ENCODE peak calls at places on chromosomes 3 and 15, in four cellular contexts. Y, S, L and I are unnamed samples.

GRCh38 chr15:93028632-93029612 is 60.1 kb downstream of the RGMA start:
- DNase-seq in S (peak), L (no peak), Y (no peak), I (no peak)

GRCh38 chr3:17013571-17013970 is 128.8 kb downstream of the PLCL2 start:
- DNase-seq in L (no peak), Y (no peak), S (no peak), I (no peak)

GRCh38 chr15:83108266-83109219 is 1.1 kb downstream of the TM6SF1 start:
- DNase-seq in L (no peak), S (peak), Y (no peak), I (no peak)

GRCh38 chr3:72316501-72317279 is 531.6 kb downstream of the SHQ1 start:
- DNase-seq in Y (no peak), S (no peak), L (no peak), I (no peak)

GRCh38 chr3:94036909-94037507 is 8.6 kb upstream of the STX19 start:
- DNase-seq in Y (peak), S (peak), L (peak), I (peak)

GRCh38 chr3:103295974-103296570 is 861.3 kb downstream of the ZPLD1 start:
- DNase-seq in S (peak), L (no peak), Y (no peak), I (peak)

GRCh38 chr15:59687831-59688230 is 1.3 kb downstream of the BNIP2 start:
- DNase-seq in Y (no peak), L (no peak), S (peak), I (peak)

GRCh38 chr3:126469479-126469878 is 6.2 kb downstream of the ZXDC start:
- DNase-seq in S (no peak), Y (no peak), L (no peak), I (no peak)

GRCh38 chr15:75713338-75713895 is 769 bp upstream of the CSPG4 start:
- DNase-seq in S (peak), Y (no peak), L (no peak), I (no peak)

GRCh38 chr3:73759290-73759689 is 134.5 kb upstream of the PDZRN3 start:
- DNase-seq in S (no peak), L (no peak), Y (no peak), I (no peak)

GRCh38 chr15:34039506-34040123 is 611 bp upstream of the AVEN start:
- DNase-seq in S (peak), L (no peak), Y (no peak), I (no peak)

GRCh38 chr3:65400893-65401292 is 637.8 kb downstream of the MAGI1 start:
- DNase-seq in Y (no peak), L (no peak), S (no peak), I (no peak)

GRCh38 chr15:41507820-41508290 is 5.8 kb downstream of the LTK start:
- DNase-seq in Y (no peak), S (no peak), L (no peak), I (no peak)

GRCh38 chr3:183033746-183034145 is 53.4 kb upstream of the DCUN1D1 start:
- DNase-seq in Y (no peak), L (no peak), S (peak), I (no peak)

GRCh38 chr3:194555175-194556062 is 68.6 kb upstream of the ATP13A3 start:
- DNase-seq in Y (no peak), S (no peak), L (no peak), I (no peak)

GRCh38 chr15:76991741-76992645 is 2.9 kb upstream of the PSTPIP1 start:
- DNase-seq in Y (no peak), S (no peak), L (no peak), I (no peak)

GRCh38 chr3:178960191-178960590 is 111.4 kb downstream of the ZMAT3 start:
- DNase-seq in Y (no peak), L (no peak), S (peak), I (no peak)

GRCh38 chr3:150407051-150407817 is 864 bp upstream of the TSC22D2 start:
- DNase-seq in S (peak), L (no peak), Y (no peak), I (no peak)

GRCh38 chr3:58202917-58203360 is 7.8 kb downstream of the DNASE1L3 start:
- DNase-seq in L (no peak), S (no peak), Y (no peak), I (no peak)

GRCh38 chr15:75653347-75653913 is 5.7 kb downstream of the SNX33 start:
- DNase-seq in Y (no peak), L (no peak), S (no peak), I (no peak)

GRCh38 chr3:143362115-143362992 is 242.8 kb downstream of the CHST2 start:
- DNase-seq in Y (no peak), S (no peak), L (no peak), I (no peak)

GRCh38 chr15:78093242-78094020 is 1.1 kb downstream of the SH2D7 start:
- DNase-seq in Y (no peak), S (peak), L (no peak), I (no peak)

GRCh38 chr3:194512895-194513601 is 26.2 kb upstream of the ATP13A3 start:
- DNase-seq in Y (no peak), L (no peak), S (no peak), I (peak)

GRCh38 chr15:82680200-82681102 is 29.2 kb downstream of the AP3B2 start:
- DNase-seq in S (no peak), L (peak), Y (peak), I (no peak)

GRCh38 chr3:58102976-58103447 is 94.8 kb downstream of the FLNB start:
- DNase-seq in S (no peak), Y (no peak), L (no peak), I (peak)

DNA sequence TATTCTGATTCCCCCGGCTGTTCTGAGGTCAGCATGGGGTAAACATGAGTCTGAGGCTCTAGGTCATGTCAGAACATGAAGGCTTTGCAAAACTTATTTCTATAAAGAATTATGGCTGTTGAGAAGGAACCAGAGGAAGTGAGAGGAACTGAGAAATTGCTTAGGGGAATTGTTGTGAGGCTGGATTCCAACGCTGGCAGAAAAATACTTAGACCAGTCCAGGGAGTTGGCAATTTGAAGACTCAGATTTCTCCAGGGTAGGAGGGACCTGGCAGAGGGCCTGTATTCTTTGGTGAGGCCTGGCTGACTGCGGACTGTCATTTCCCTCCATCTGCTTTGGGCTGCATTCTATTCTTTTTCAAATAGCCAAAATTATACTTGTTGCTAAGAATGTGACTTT is 155.5 kb downstream of the PLD1 start:
- DNase-seq in S (peak), Y (no peak), L (no peak), I (no peak)
- TF ChIP-seq RAD21 in S (no peak), Y (no peak), L (no peak), I (no peak)

GRCh38 chr3:35295875-35296274 is 343.4 kb upstream of the ARPP21 start:
- DNase-seq in Y (no peak), S (no peak), L (no peak), I (no peak)
- TF ChIP-seq MAZ in Y (no peak), S (no peak), L (no peak), I (no peak)

DNA sequence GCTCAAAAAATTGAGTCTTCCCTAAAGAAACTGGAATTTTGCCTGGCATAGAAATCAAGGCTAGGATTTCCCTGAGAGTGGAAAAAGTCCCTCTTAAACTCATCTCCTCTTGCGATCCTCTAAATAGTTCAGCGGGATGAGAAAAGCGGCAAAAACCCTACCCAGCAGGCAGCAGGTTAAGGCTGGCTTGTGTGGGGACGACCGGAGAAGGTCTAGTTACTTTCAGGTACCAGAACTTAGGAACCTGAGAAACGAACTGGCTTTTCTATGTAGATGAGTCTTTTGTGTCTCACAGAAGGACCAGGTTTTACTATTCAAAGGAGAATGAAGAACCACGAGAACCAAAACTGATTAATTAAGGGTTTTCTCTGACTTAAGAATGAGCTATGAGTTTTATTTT is 523.7 kb upstream of the TGFBR2 start:
- DNase-seq in L (no peak), Y (no peak), S (no peak), I (no peak)
- TF ChIP-seq RAD21 in L (no peak), Y (no peak), S (no peak), I (no peak)

GRCh38 chr3:31550452-31551251 is 17.9 kb downstream of the STT3B start:
- DNase-seq in L (peak), S (peak), Y (no peak), I (peak)
- TF ChIP-seq MAZ in L (no peak), S (no peak), Y (no peak), I (no peak)